ENCODE peak calls at places on chromosomes 3 and 15, in five cellular contexts. J is IMR-90, A is H1, P is neuronal stem cell, V is H9. R is an unnamed sample.
A peak's percentile ranks its signal among the peaks of the same experiment; 100 is the strongest.

GRCh38 chr15:20645956-20646355 is 104.4 kb upstream of the GOLGA6L6 start:
- DNase-seq in J (no peak), A (no peak), P (no peak), V (no peak), R (no peak)

GRCh38 chr3:72481542-72481941 is 366.7 kb downstream of the SHQ1 start:
- DNase-seq in J (no peak), A (no peak), P (no peak), V (no peak), R (no peak)

GRCh38 chr3:120450261-120450913 is 405 bp downstream of the FSTL1 start:
- DNase-seq in J (no peak), A (peak; percentile 57), P (peak; percentile 24), V (no peak), R (peak; percentile 61)

GRCh38 chr3:133575121-133575520 is 1.6 kb downstream of the CDV3 start:
- DNase-seq in J (no peak), A (no peak), P (no peak), V (no peak), R (no peak)

GRCh38 chr3:32780735-32781210 is 37.0 kb upstream of the TRIM71 start:
- DNase-seq in J (peak; percentile 16), A (peak; percentile 96), P (peak; percentile 94), V (peak; percentile 98), R (peak; percentile 99)

GRCh38 chr3:124887177-124887995 is at the start of gene ITGB5:
- DNase-seq in J (peak; percentile 63), A (peak; percentile 87), P (peak; percentile 80), V (peak; percentile 67), R (peak; percentile 90)

GRCh38 chr3:122102191-122102935 is 47.2 kb downstream of the CD86 start:
- DNase-seq in J (no peak), A (no peak), P (no peak), V (no peak), R (no peak)

GRCh38 chr3:11509175-11510000 is 134.3 kb downstream of the VGLL4 start:
- DNase-seq in J (peak; percentile 96), A (peak; percentile 48), P (no peak), V (no peak), R (peak; percentile 74)

GRCh38 chr15:31047437-31047836 is 54.1 kb downstream of the TRPM1 start:
- DNase-seq in J (no peak), A (no peak), P (no peak), V (no peak), R (no peak)

GRCh38 chr15:73683624-73684536 is at the start of gene CD276:
- DNase-seq in J (peak; percentile 64), A (peak; percentile 80), P (peak; percentile 80), V (peak; percentile 82), R (peak; percentile 86)

GRCh38 chr15:47963265-47963664 is 157.5 kb upstream of the SLC24A5 start:
- DNase-seq in J (no peak), A (no peak), P (no peak), V (no peak), R (no peak)

GRCh38 chr3:170383567-170383966 is 26.1 kb downstream of the SKIL start:
- DNase-seq in J (peak; percentile 74), A (no peak), P (no peak), V (no peak), R (no peak)

GRCh38 chr3:85710490-85710889 is 751.7 kb downstream of the CADM2 start:
- DNase-seq in J (peak; percentile 29), A (no peak), P (no peak), V (no peak), R (no peak)

GRCh38 chr15:91488452-91488851 is 365.1 kb upstream of the SLCO3A1 start:
- DNase-seq in J (peak; percentile 13), A (no peak), P (no peak), V (no peak), R (no peak)

GRCh38 chr3:122628567-122628966 is 51.1 kb downstream of the PARP15 start:
- DNase-seq in J (no peak), A (no peak), P (no peak), V (no peak), R (no peak)

GRCh38 chr3:127590593-127591477 is at the start of gene TPRA1:
- DNase-seq in J (peak; percentile 96), A (peak; percentile 89), P (peak; percentile 95), V (peak; percentile 94), R (peak; percentile 99)
- H3K18ac ChIP-seq in J (peak within 1 kb of the TSS; percentile 76), A (peak within 1 kb of the TSS; percentile 11), P (peak within 1 kb of the TSS; percentile 88), V (no peak within 1 kb of the TSS), R (peak within 1 kb of the TSS; percentile 33)

GRCh38 chr15:41622901-41623300 is 37.3 kb upstream of the MGA start:
- DNase-seq in J (no peak), A (no peak), P (no peak), V (no peak), R (no peak)

GRCh38 chr15:41621200-41622193 is 38.7 kb upstream of the MGA start:
- DNase-seq in J (peak; percentile 77), A (peak; percentile 85), P (peak; percentile 40), V (peak; percentile 91), R (peak; percentile 92)

DNA sequence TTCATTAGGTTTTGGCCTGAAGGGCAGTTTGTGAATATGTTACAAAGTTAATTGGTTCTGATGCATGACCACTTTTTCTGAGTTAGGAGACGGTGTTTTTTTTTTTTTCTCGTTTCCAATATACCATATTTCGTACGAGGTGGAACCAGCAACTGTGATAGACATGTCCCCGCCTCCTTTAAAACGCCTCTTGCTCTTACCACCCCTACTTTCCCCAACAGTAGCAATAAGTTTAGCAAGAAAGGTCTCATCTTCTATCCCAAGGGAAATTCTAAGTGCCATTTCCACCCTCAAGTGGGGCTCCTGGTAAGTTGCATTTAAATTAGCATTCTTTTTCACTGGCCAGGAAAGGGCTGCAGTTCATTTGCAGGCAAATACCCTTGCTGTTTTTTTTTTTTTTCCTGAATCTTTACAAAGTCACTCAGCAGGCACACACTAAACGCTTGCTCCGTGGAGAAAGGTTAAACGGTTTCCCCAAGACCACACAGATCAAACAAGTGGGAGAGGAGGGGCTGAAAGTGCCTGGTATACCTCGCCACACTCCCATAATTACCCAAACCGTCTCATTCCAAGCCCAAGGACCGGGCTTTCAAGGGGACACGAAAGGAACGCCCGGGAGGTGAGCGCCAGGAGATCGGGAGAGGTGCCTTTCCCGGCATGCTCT is 39.5 kb upstream of the MGA start:
- DNase-seq in J (no peak), A (no peak), P (peak; percentile 17), V (peak; percentile 66), R (peak; percentile 52)
- H2BK5ac ChIP-seq in J (no peak overlapping the region), A (peak overlapping the region; percentile 12), P (no peak overlapping the region), V (no peak overlapping the region), R (no peak overlapping the region)

DNA sequence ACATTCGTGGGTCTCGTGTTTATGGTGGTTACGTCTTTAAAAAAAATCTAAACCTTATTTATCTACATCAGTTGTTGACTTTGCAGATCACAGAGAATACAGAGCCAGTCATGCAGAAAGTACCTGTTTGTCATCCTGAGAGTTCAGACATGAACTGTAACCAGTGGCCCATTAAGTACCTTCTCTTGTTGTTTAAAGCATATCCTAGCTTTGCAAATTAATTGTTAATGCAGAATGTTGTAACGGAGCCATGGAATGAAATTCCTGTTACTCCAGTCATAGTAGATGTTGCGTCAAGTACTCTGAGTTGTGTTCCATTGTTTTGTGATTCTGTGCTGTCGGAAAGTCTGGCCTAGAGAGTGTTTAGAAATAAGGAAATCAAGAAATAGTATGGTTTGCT is 205.2 kb downstream of the RBMS3 start:
- DNase-seq in J (peak; percentile 77), A (no peak), P (no peak), V (no peak), R (peak; percentile 19)
- H3K18ac ChIP-seq in J (no peak overlapping the region), A (no peak overlapping the region), P (no peak overlapping the region), V (no peak overlapping the region), R (no peak overlapping the region)

GRCh38 chr15:76803049-76803571 is 102.0 kb downstream of the SCAPER start:
- DNase-seq in J (no peak), A (no peak), P (no peak), V (no peak), R (peak; percentile 59)

GRCh38 chr15:76802411-76802810 is 102.7 kb downstream of the SCAPER start:
- DNase-seq in J (no peak), A (no peak), P (no peak), V (no peak), R (peak; percentile 65)

GRCh38 chr15:76795217-76795616 is 109.9 kb downstream of the SCAPER start:
- DNase-seq in J (no peak), A (no peak), P (no peak), V (no peak), R (no peak)

GRCh38 chr15:76799760-76800159 is 105.4 kb downstream of the SCAPER start:
- DNase-seq in J (peak; percentile 88), A (no peak), P (no peak), V (no peak), R (peak; percentile 75)
- H2BK5ac ChIP-seq in J (no peak overlapping the region), A (no peak overlapping the region), P (no peak overlapping the region), V (no peak overlapping the region), R (no peak overlapping the region)

DNA sequence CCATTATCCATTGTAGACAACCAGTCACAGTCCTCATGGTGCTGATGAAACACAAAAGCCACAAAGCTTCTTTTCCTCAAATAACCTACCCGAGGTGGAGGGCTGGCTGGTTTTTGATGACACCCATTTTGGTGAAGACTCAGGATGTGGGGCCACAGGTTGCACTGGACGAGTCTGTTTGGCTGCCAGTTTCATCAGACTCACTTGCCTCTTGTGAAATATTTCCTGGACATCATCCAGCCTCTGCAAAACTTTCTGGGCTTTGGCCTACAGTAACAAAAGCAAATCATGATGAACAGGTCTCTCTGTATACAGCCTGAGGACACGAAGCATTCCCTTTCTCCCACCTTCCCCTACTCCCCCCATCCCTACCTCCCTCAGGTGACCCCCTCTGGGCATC is 42.2 kb downstream of the B3GNT5 start:
- DNase-seq in J (peak; percentile 91), A (no peak), P (no peak), V (no peak), R (no peak)
- H3K18ac ChIP-seq in J (no peak overlapping the region), A (no peak overlapping the region), P (no peak overlapping the region), V (no peak overlapping the region), R (no peak overlapping the region)

GRCh38 chr3:55541016-55541415 is 53.9 kb upstream of the WNT5A start:
- DNase-seq in J (no peak), A (no peak), P (no peak), V (no peak), R (no peak)
- H2BK5ac ChIP-seq in J (no peak overlapping the region), A (peak overlapping the region; percentile 12), P (no peak overlapping the region), V (no peak overlapping the region), R (no peak overlapping the region)

GRCh38 chr15:41856262-41856661 is 17.6 kb downstream of the PLA2G4B start:
- DNase-seq in J (no peak), A (no peak), P (no peak), V (no peak), R (no peak)
- H3K18ac ChIP-seq in J (no peak overlapping the region), A (no peak overlapping the region), P (peak overlapping the region; percentile 58), V (no peak overlapping the region), R (no peak overlapping the region)